ENCODE peak calls at places on chromosome 1, in ten cellular contexts. One of them, this sample, is unnamed. For H3K27me3, the result is how much of the 10 kb centered on the place peaks cover.

GRCh38 chr1:86156571-86157455 is at the start of gene COL24A1:
- DNase-seq in GM23248: peak
- DNase-seq in adipocyte: peak
- DNase-seq in heart right ventricle: peak
- DNase-seq in aorta: peak
- DNase-seq in CD4-positive, alpha-beta memory T cell: no peak
- DNase-seq in cardiac muscle cell: peak
- DNase-seq in right lobe of liver: peak
- DNase-seq in hepatocyte: peak
- DNase-seq in thyroid gland: peak
- DNase-seq in this sample: peak

GRCh38 chr1:82392513-82392912 is 591.8 kb downstream of the ADGRL2 start:
- DNase-seq in adipocyte: peak
- DNase-seq in hepatocyte: no peak
- DNase-seq in thyroid gland: no peak
- DNase-seq in CD4-positive, alpha-beta memory T cell: no peak
- DNase-seq in cardiac muscle cell: peak
- DNase-seq in right lobe of liver: no peak
- DNase-seq in aorta: no peak
- DNase-seq in heart right ventricle: no peak
- DNase-seq in GM23248: peak
- DNase-seq in this sample: no peak

GRCh38 chr1:236338096-236338495 is 56.0 kb upstream of the EDARADD start:
- DNase-seq in heart right ventricle: no peak
- DNase-seq in right lobe of liver: no peak
- DNase-seq in adipocyte: peak
- DNase-seq in thyroid gland: no peak
- DNase-seq in GM23248: peak
- DNase-seq in CD4-positive, alpha-beta memory T cell: no peak
- DNase-seq in hepatocyte: no peak
- DNase-seq in aorta: no peak
- DNase-seq in cardiac muscle cell: peak
- DNase-seq in this sample: no peak

GRCh38 chr1:47561523-47562007 is 123.7 kb downstream of the FOXD2 start:
- DNase-seq in GM23248: peak
- DNase-seq in aorta: no peak
- DNase-seq in CD4-positive, alpha-beta memory T cell: no peak
- DNase-seq in thyroid gland: no peak
- DNase-seq in adipocyte: no peak
- DNase-seq in hepatocyte: no peak
- DNase-seq in cardiac muscle cell: no peak
- DNase-seq in heart right ventricle: no peak
- DNase-seq in right lobe of liver: no peak
- DNase-seq in this sample: no peak

GRCh38 chr1:217134857-217135568 is 411.8 kb upstream of the ESRRG start:
- DNase-seq in CD4-positive, alpha-beta memory T cell: no peak
- DNase-seq in heart right ventricle: peak
- DNase-seq in right lobe of liver: no peak
- DNase-seq in adipocyte: peak
- DNase-seq in thyroid gland: peak
- DNase-seq in GM23248: no peak
- DNase-seq in aorta: no peak
- DNase-seq in cardiac muscle cell: peak
- DNase-seq in hepatocyte: peak
- DNase-seq in this sample: no peak

GRCh38 chr1:25668931-25669573 is 52.5 kb downstream of the MAN1C1 start:
- DNase-seq in hepatocyte: no peak
- DNase-seq in GM23248: no peak
- DNase-seq in aorta: no peak
- DNase-seq in right lobe of liver: no peak
- DNase-seq in adipocyte: no peak
- DNase-seq in cardiac muscle cell: no peak
- DNase-seq in CD4-positive, alpha-beta memory T cell: no peak
- DNase-seq in thyroid gland: no peak
- DNase-seq in heart right ventricle: no peak
- DNase-seq in this sample: no peak

GRCh38 chr1:24254783-24255182 is 64.4 kb upstream of the GRHL3 start:
- DNase-seq in aorta: no peak
- DNase-seq in hepatocyte: no peak
- DNase-seq in adipocyte: no peak
- DNase-seq in GM23248: no peak
- DNase-seq in heart right ventricle: no peak
- DNase-seq in thyroid gland: no peak
- DNase-seq in CD4-positive, alpha-beta memory T cell: no peak
- DNase-seq in right lobe of liver: no peak
- DNase-seq in cardiac muscle cell: no peak
- DNase-seq in this sample: no peak

GRCh38 chr1:3441449-3441848 is 13.0 kb upstream of the ARHGEF16 start:
- DNase-seq in cardiac muscle cell: no peak
- DNase-seq in heart right ventricle: no peak
- DNase-seq in hepatocyte: no peak
- DNase-seq in thyroid gland: no peak
- DNase-seq in CD4-positive, alpha-beta memory T cell: no peak
- DNase-seq in right lobe of liver: no peak
- DNase-seq in adipocyte: no peak
- DNase-seq in GM23248: no peak
- DNase-seq in aorta: no peak
- DNase-seq in this sample: no peak

GRCh38 chr1:119093721-119094120 is 46.7 kb downstream of the WARS2 start:
- DNase-seq in aorta: no peak
- DNase-seq in hepatocyte: no peak
- DNase-seq in adipocyte: no peak
- DNase-seq in right lobe of liver: no peak
- DNase-seq in heart right ventricle: no peak
- DNase-seq in thyroid gland: no peak
- DNase-seq in CD4-positive, alpha-beta memory T cell: no peak
- DNase-seq in cardiac muscle cell: no peak
- DNase-seq in GM23248: no peak
- DNase-seq in this sample: no peak

GRCh38 chr1:89598450-89599331 is 34.2 kb upstream of the LRRC8C start:
- DNase-seq in right lobe of liver: no peak
- DNase-seq in CD4-positive, alpha-beta memory T cell: peak
- DNase-seq in hepatocyte: peak
- DNase-seq in adipocyte: peak
- DNase-seq in cardiac muscle cell: peak
- DNase-seq in thyroid gland: no peak
- DNase-seq in heart right ventricle: no peak
- DNase-seq in GM23248: peak
- DNase-seq in aorta: no peak
- DNase-seq in this sample: no peak

GRCh38 chr1:205598841-205599666 is 32.8 kb downstream of the ELK4 start:
- DNase-seq in GM23248: no peak
- DNase-seq in CD4-positive, alpha-beta memory T cell: no peak
- DNase-seq in hepatocyte: peak
- DNase-seq in cardiac muscle cell: peak
- DNase-seq in right lobe of liver: peak
- DNase-seq in adipocyte: peak
- DNase-seq in heart right ventricle: peak
- DNase-seq in aorta: peak
- DNase-seq in thyroid gland: peak
- DNase-seq in this sample: peak

GRCh38 chr1:158121604-158122254 is 59.0 kb upstream of the CD1D start:
- DNase-seq in thyroid gland: peak
- DNase-seq in adipocyte: peak
- DNase-seq in right lobe of liver: no peak
- DNase-seq in heart right ventricle: no peak
- DNase-seq in aorta: no peak
- DNase-seq in CD4-positive, alpha-beta memory T cell: peak
- DNase-seq in cardiac muscle cell: peak
- DNase-seq in GM23248: peak
- DNase-seq in hepatocyte: peak
- DNase-seq in this sample: peak

GRCh38 chr1:30319765-30320580 is 403.4 kb downstream of the MATN1 start:
- DNase-seq in CD4-positive, alpha-beta memory T cell: no peak
- DNase-seq in adipocyte: no peak
- DNase-seq in heart right ventricle: no peak
- DNase-seq in thyroid gland: no peak
- DNase-seq in GM23248: no peak
- DNase-seq in aorta: peak
- DNase-seq in right lobe of liver: peak
- DNase-seq in cardiac muscle cell: no peak
- DNase-seq in hepatocyte: no peak
- DNase-seq in this sample: no peak

GRCh38 chr1:218613105-218613504 is 268.0 kb downstream of the TGFB2 start:
- DNase-seq in GM23248: no peak
- DNase-seq in right lobe of liver: no peak
- DNase-seq in cardiac muscle cell: no peak
- DNase-seq in aorta: no peak
- DNase-seq in thyroid gland: no peak
- DNase-seq in hepatocyte: no peak
- DNase-seq in adipocyte: no peak
- DNase-seq in CD4-positive, alpha-beta memory T cell: no peak
- DNase-seq in heart right ventricle: no peak
- DNase-seq in this sample: no peak

GRCh38 chr1:115158181-115158580 is 68.9 kb upstream of the TSPAN2 start:
- DNase-seq in right lobe of liver: no peak
- DNase-seq in adipocyte: peak
- DNase-seq in aorta: no peak
- DNase-seq in hepatocyte: no peak
- DNase-seq in GM23248: peak
- DNase-seq in CD4-positive, alpha-beta memory T cell: no peak
- DNase-seq in heart right ventricle: peak
- DNase-seq in thyroid gland: peak
- DNase-seq in cardiac muscle cell: peak
- DNase-seq in this sample: no peak

GRCh38 chr1:34926156-34926555 is 3.3 kb downstream of the DLGAP3 start:
- DNase-seq in CD4-positive, alpha-beta memory T cell: no peak
- DNase-seq in cardiac muscle cell: no peak
- DNase-seq in right lobe of liver: no peak
- DNase-seq in adipocyte: no peak
- DNase-seq in aorta: no peak
- DNase-seq in heart right ventricle: no peak
- DNase-seq in GM23248: no peak
- DNase-seq in thyroid gland: no peak
- DNase-seq in hepatocyte: no peak
- DNase-seq in this sample: no peak

GRCh38 chr1:34923490-34923889 is 6.0 kb downstream of the DLGAP3 start:
- DNase-seq in aorta: no peak
- DNase-seq in hepatocyte: no peak
- DNase-seq in cardiac muscle cell: no peak
- DNase-seq in CD4-positive, alpha-beta memory T cell: no peak
- DNase-seq in thyroid gland: no peak
- DNase-seq in right lobe of liver: no peak
- DNase-seq in heart right ventricle: no peak
- DNase-seq in adipocyte: no peak
- DNase-seq in GM23248: no peak
- DNase-seq in this sample: no peak

GRCh38 chr1:34926894-34927293 is 2.6 kb downstream of the DLGAP3 start:
- DNase-seq in GM23248: no peak
- DNase-seq in thyroid gland: no peak
- DNase-seq in adipocyte: no peak
- DNase-seq in aorta: no peak
- DNase-seq in CD4-positive, alpha-beta memory T cell: no peak
- DNase-seq in heart right ventricle: no peak
- DNase-seq in hepatocyte: no peak
- DNase-seq in right lobe of liver: no peak
- DNase-seq in cardiac muscle cell: no peak
- DNase-seq in this sample: no peak

GRCh38 chr1:34925730-34926129 is 3.7 kb downstream of the DLGAP3 start:
- DNase-seq in right lobe of liver: no peak
- DNase-seq in heart right ventricle: no peak
- DNase-seq in cardiac muscle cell: no peak
- DNase-seq in CD4-positive, alpha-beta memory T cell: no peak
- DNase-seq in aorta: no peak
- DNase-seq in thyroid gland: no peak
- DNase-seq in hepatocyte: no peak
- DNase-seq in GM23248: no peak
- DNase-seq in adipocyte: no peak
- DNase-seq in this sample: no peak

GRCh38 chr1:34924759-34925555 is 4.5 kb downstream of the DLGAP3 start:
- DNase-seq in cardiac muscle cell: peak
- DNase-seq in hepatocyte: peak
- DNase-seq in right lobe of liver: peak
- DNase-seq in adipocyte: peak
- DNase-seq in GM23248: peak
- DNase-seq in heart right ventricle: peak
- DNase-seq in CD4-positive, alpha-beta memory T cell: peak
- DNase-seq in aorta: peak
- DNase-seq in thyroid gland: peak
- DNase-seq in this sample: no peak
- H3K27me3 ChIP-seq in cardiac muscle cell: half or more
- H3K27me3 ChIP-seq in hepatocyte: half or more
- H3K27me3 ChIP-seq in right lobe of liver: under half
- H3K27me3 ChIP-seq in adipocyte: half or more
- H3K27me3 ChIP-seq in GM23248: under half
- H3K27me3 ChIP-seq in heart right ventricle: under half
- H3K27me3 ChIP-seq in CD4-positive, alpha-beta memory T cell: under half
- H3K27me3 ChIP-seq in aorta: under half
- H3K27me3 ChIP-seq in thyroid gland: under half
- H3K27me3 ChIP-seq in this sample: under half

GRCh38 chr1:227465256-227465655 is 98.1 kb upstream of the ZNF678 start:
- DNase-seq in hepatocyte: no peak
- DNase-seq in heart right ventricle: no peak
- DNase-seq in GM23248: no peak
- DNase-seq in thyroid gland: no peak
- DNase-seq in cardiac muscle cell: no peak
- DNase-seq in adipocyte: no peak
- DNase-seq in CD4-positive, alpha-beta memory T cell: no peak
- DNase-seq in right lobe of liver: no peak
- DNase-seq in aorta: no peak
- DNase-seq in this sample: no peak
- H3K27me3 ChIP-seq in hepatocyte: under half
- H3K27me3 ChIP-seq in heart right ventricle: under half
- H3K27me3 ChIP-seq in GM23248: under half
- H3K27me3 ChIP-seq in thyroid gland: under half
- H3K27me3 ChIP-seq in cardiac muscle cell: under half
- H3K27me3 ChIP-seq in adipocyte: under half
- H3K27me3 ChIP-seq in CD4-positive, alpha-beta memory T cell: under half
- H3K27me3 ChIP-seq in right lobe of liver: under half
- H3K27me3 ChIP-seq in aorta: under half
- H3K27me3 ChIP-seq in this sample: under half

DNA sequence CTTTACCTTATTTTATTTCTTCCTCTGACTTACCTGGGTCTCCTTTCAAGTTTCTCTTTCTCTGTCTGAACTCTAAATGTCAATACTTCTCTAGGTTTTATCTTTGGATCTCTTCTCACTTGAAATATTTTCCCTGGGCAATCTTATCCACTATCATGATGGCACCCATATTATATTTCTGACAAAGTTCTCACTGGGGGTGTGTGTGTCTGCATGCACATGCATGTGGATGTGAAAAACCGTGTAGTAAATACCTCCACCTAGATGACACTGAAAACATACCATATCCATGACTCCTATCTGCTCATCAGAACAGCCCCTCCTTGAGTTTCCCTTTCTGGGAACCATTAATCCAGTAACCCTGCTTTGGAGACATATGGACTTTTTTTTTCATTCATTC is 30.9 kb downstream of the DNASE2B start:
- DNase-seq in thyroid gland: no peak
- DNase-seq in cardiac muscle cell: no peak
- DNase-seq in aorta: no peak
- DNase-seq in GM23248: no peak
- DNase-seq in right lobe of liver: no peak
- DNase-seq in adipocyte: no peak
- DNase-seq in hepatocyte: no peak
- DNase-seq in heart right ventricle: no peak
- DNase-seq in CD4-positive, alpha-beta memory T cell: no peak
- DNase-seq in this sample: no peak
- H3K27me3 ChIP-seq in thyroid gland: under half
- H3K27me3 ChIP-seq in cardiac muscle cell: under half
- H3K27me3 ChIP-seq in aorta: under half
- H3K27me3 ChIP-seq in GM23248: under half
- H3K27me3 ChIP-seq in right lobe of liver: under half
- H3K27me3 ChIP-seq in adipocyte: under half
- H3K27me3 ChIP-seq in hepatocyte: under half
- H3K27me3 ChIP-seq in heart right ventricle: under half
- H3K27me3 ChIP-seq in CD4-positive, alpha-beta memory T cell: under half
- H3K27me3 ChIP-seq in this sample: under half

GRCh38 chr1:109208847-109209463 is 4.8 kb upstream of the SARS1 start:
- DNase-seq in cardiac muscle cell: peak
- DNase-seq in heart right ventricle: no peak
- DNase-seq in GM23248: peak
- DNase-seq in adipocyte: peak
- DNase-seq in CD4-positive, alpha-beta memory T cell: no peak
- DNase-seq in right lobe of liver: peak
- DNase-seq in thyroid gland: no peak
- DNase-seq in aorta: no peak
- DNase-seq in hepatocyte: no peak
- DNase-seq in this sample: no peak
- H3K27me3 ChIP-seq in cardiac muscle cell: under half
- H3K27me3 ChIP-seq in heart right ventricle: under half
- H3K27me3 ChIP-seq in GM23248: under half
- H3K27me3 ChIP-seq in adipocyte: under half
- H3K27me3 ChIP-seq in CD4-positive, alpha-beta memory T cell: under half
- H3K27me3 ChIP-seq in right lobe of liver: under half
- H3K27me3 ChIP-seq in thyroid gland: under half
- H3K27me3 ChIP-seq in aorta: under half
- H3K27me3 ChIP-seq in hepatocyte: under half
- H3K27me3 ChIP-seq in this sample: under half